ENCODE peak calls at places on chromosomes 3 and 15, in six cellular contexts. One of them, this sample, is unnamed.

GRCh38 chr3:161217496-161217895 is 3.6 kb upstream of the NMD3 start:
- DNase-seq in spleen: no peak
- DNase-seq in HCT116: peak
- DNase-seq in GM12891: no peak
- DNase-seq in esophagus muscularis mucosa: no peak
- DNase-seq in HL-60: no peak
- DNase-seq in this sample: no peak

GRCh38 chr3:170848294-170848917 is 21.6 kb downstream of the RPL22L1 start:
- DNase-seq in GM12891: no peak
- DNase-seq in HCT116: no peak
- DNase-seq in spleen: no peak
- DNase-seq in HL-60: no peak
- DNase-seq in esophagus muscularis mucosa: no peak
- DNase-seq in this sample: no peak

GRCh38 chr3:120432105-120432860 is 18.5 kb downstream of the FSTL1 start:
- DNase-seq in HCT116: no peak
- DNase-seq in spleen: no peak
- DNase-seq in GM12891: no peak
- DNase-seq in HL-60: no peak
- DNase-seq in esophagus muscularis mucosa: no peak
- DNase-seq in this sample: no peak

GRCh38 chr3:50405249-50405648 is 45.9 kb upstream of the TMEM115 start:
- DNase-seq in HL-60: no peak
- DNase-seq in esophagus muscularis mucosa: no peak
- DNase-seq in spleen: no peak
- DNase-seq in GM12891: no peak
- DNase-seq in HCT116: no peak
- DNase-seq in this sample: no peak

GRCh38 chr3:107545680-107546120 is 22.9 kb downstream of the BBX start:
- DNase-seq in esophagus muscularis mucosa: no peak
- DNase-seq in spleen: no peak
- DNase-seq in HL-60: no peak
- DNase-seq in HCT116: no peak
- DNase-seq in GM12891: no peak
- DNase-seq in this sample: no peak

GRCh38 chr3:125179528-125180240 is 32.9 kb downstream of the SLC12A8 start:
- DNase-seq in spleen: no peak
- DNase-seq in GM12891: no peak
- DNase-seq in HCT116: no peak
- DNase-seq in HL-60: no peak
- DNase-seq in esophagus muscularis mucosa: no peak
- DNase-seq in this sample: no peak

GRCh38 chr15:21267686-21268395 is 172.5 kb downstream of the POTEB3 start:
- DNase-seq in esophagus muscularis mucosa: no peak
- DNase-seq in GM12891: no peak
- DNase-seq in HL-60: no peak
- DNase-seq in spleen: no peak
- DNase-seq in HCT116: no peak
- DNase-seq in this sample: no peak

GRCh38 chr15:69719527-69719926 is 266.9 kb downstream of the RPLP1 start:
- DNase-seq in HCT116: no peak
- DNase-seq in spleen: peak
- DNase-seq in GM12891: no peak
- DNase-seq in esophagus muscularis mucosa: no peak
- DNase-seq in HL-60: peak
- DNase-seq in this sample: peak

GRCh38 chr15:38540516-38540915 is 24.1 kb downstream of the RASGRP1 start:
- DNase-seq in spleen: no peak
- DNase-seq in HCT116: no peak
- DNase-seq in GM12891: no peak
- DNase-seq in esophagus muscularis mucosa: peak
- DNase-seq in HL-60: no peak
- DNase-seq in this sample: no peak

GRCh38 chr3:24457719-24458118 is 36.9 kb downstream of the THRB start:
- DNase-seq in GM12891: no peak
- DNase-seq in spleen: no peak
- DNase-seq in HCT116: no peak
- DNase-seq in HL-60: no peak
- DNase-seq in esophagus muscularis mucosa: no peak
- DNase-seq in this sample: no peak

GRCh38 chr3:169348981-169349942 is 314.2 kb downstream of the MECOM start:
- DNase-seq in spleen: no peak
- DNase-seq in HCT116: no peak
- DNase-seq in esophagus muscularis mucosa: no peak
- DNase-seq in GM12891: no peak
- DNase-seq in HL-60: no peak
- DNase-seq in this sample: no peak

GRCh38 chr15:31556494-31557150 is 230.0 kb downstream of the KLF13 start:
- DNase-seq in HL-60: no peak
- DNase-seq in HCT116: no peak
- DNase-seq in spleen: no peak
- DNase-seq in esophagus muscularis mucosa: peak
- DNase-seq in GM12891: no peak
- DNase-seq in this sample: no peak

GRCh38 chr15:96252148-96252547 is 78.4 kb upstream of the NR2F2 start:
- DNase-seq in esophagus muscularis mucosa: no peak
- DNase-seq in GM12891: no peak
- DNase-seq in HCT116: peak
- DNase-seq in spleen: no peak
- DNase-seq in HL-60: no peak
- DNase-seq in this sample: no peak

GRCh38 chr3:196246612-196247308 is 30.4 kb downstream of the SLC51A start:
- DNase-seq in HCT116: no peak
- DNase-seq in esophagus muscularis mucosa: no peak
- DNase-seq in GM12891: no peak
- DNase-seq in HL-60: peak
- DNase-seq in spleen: no peak
- DNase-seq in this sample: no peak

GRCh38 chr3:183537295-183537730 is 18.2 kb downstream of the KLHL6 start:
- DNase-seq in HL-60: peak
- DNase-seq in esophagus muscularis mucosa: no peak
- DNase-seq in GM12891: no peak
- DNase-seq in spleen: no peak
- DNase-seq in HCT116: no peak
- DNase-seq in this sample: no peak

GRCh38 chr3:171058058-171058457 is 31.5 kb upstream of the SLC2A2 start:
- DNase-seq in HL-60: no peak
- DNase-seq in GM12891: no peak
- DNase-seq in spleen: no peak
- DNase-seq in esophagus muscularis mucosa: no peak
- DNase-seq in HCT116: no peak
- DNase-seq in this sample: no peak

GRCh38 chr3:129058441-129059194 is 2.0 kb upstream of the GP9 start:
- DNase-seq in HL-60: no peak
- DNase-seq in HCT116: no peak
- DNase-seq in esophagus muscularis mucosa: no peak
- DNase-seq in spleen: peak
- DNase-seq in GM12891: no peak
- DNase-seq in this sample: peak

GRCh38 chr3:2961576-2961975 is 148.6 kb downstream of the IL5RA start:
- DNase-seq in spleen: no peak
- DNase-seq in esophagus muscularis mucosa: no peak
- DNase-seq in HCT116: no peak
- DNase-seq in HL-60: no peak
- DNase-seq in GM12891: no peak
- DNase-seq in this sample: no peak

GRCh38 chr3:12681586-12682371 is 17.9 kb upstream of the RAF1 start:
- DNase-seq in GM12891: no peak
- DNase-seq in HCT116: no peak
- DNase-seq in HL-60: peak
- DNase-seq in spleen: no peak
- DNase-seq in esophagus muscularis mucosa: no peak
- DNase-seq in this sample: no peak

GRCh38 chr3:43539321-43539720 is 82.5 kb downstream of the ANO10 start:
- DNase-seq in GM12891: no peak
- DNase-seq in HCT116: no peak
- DNase-seq in HL-60: no peak
- DNase-seq in spleen: no peak
- DNase-seq in esophagus muscularis mucosa: no peak
- DNase-seq in this sample: no peak

GRCh38 chr15:51499379-51499976 is 123.1 kb downstream of the DMXL2 start:
- DNase-seq in HCT116: peak
- DNase-seq in HL-60: peak
- DNase-seq in esophagus muscularis mucosa: no peak
- DNase-seq in spleen: no peak
- DNase-seq in GM12891: peak
- DNase-seq in this sample: no peak

GRCh38 chr3:112059497-112059896 is 25.0 kb downstream of the TMPRSS7 start:
- DNase-seq in HL-60: no peak
- DNase-seq in HCT116: no peak
- DNase-seq in esophagus muscularis mucosa: no peak
- DNase-seq in GM12891: no peak
- DNase-seq in spleen: no peak
- DNase-seq in this sample: no peak

GRCh38 chr3:182970811-182971418 is 9.4 kb downstream of the DCUN1D1 start:
- DNase-seq in spleen: no peak
- DNase-seq in GM12891: no peak
- DNase-seq in esophagus muscularis mucosa: no peak
- DNase-seq in HL-60: no peak
- DNase-seq in HCT116: no peak
- DNase-seq in this sample: no peak

GRCh38 chr15:42201801-42202200 is 6.3 kb downstream of the VPS39 start:
- DNase-seq in HCT116: no peak
- DNase-seq in spleen: no peak
- DNase-seq in GM12891: no peak
- DNase-seq in esophagus muscularis mucosa: no peak
- DNase-seq in HL-60: no peak
- DNase-seq in this sample: no peak

GRCh38 chr15:42199126-42199525 is 9.0 kb downstream of the VPS39 start:
- DNase-seq in GM12891: no peak
- DNase-seq in HL-60: no peak
- DNase-seq in esophagus muscularis mucosa: no peak
- DNase-seq in spleen: no peak
- DNase-seq in HCT116: no peak
- DNase-seq in this sample: no peak

GRCh38 chr15:42198516-42198915 is 9.6 kb downstream of the VPS39 start:
- DNase-seq in HCT116: no peak
- DNase-seq in esophagus muscularis mucosa: no peak
- DNase-seq in spleen: no peak
- DNase-seq in GM12891: no peak
- DNase-seq in HL-60: no peak
- DNase-seq in this sample: no peak

GRCh38 chr15:42203891-42204290 is 4.2 kb downstream of the VPS39 start:
- DNase-seq in esophagus muscularis mucosa: no peak
- DNase-seq in spleen: no peak
- DNase-seq in GM12891: no peak
- DNase-seq in HL-60: no peak
- DNase-seq in HCT116: no peak
- DNase-seq in this sample: no peak

DNA sequence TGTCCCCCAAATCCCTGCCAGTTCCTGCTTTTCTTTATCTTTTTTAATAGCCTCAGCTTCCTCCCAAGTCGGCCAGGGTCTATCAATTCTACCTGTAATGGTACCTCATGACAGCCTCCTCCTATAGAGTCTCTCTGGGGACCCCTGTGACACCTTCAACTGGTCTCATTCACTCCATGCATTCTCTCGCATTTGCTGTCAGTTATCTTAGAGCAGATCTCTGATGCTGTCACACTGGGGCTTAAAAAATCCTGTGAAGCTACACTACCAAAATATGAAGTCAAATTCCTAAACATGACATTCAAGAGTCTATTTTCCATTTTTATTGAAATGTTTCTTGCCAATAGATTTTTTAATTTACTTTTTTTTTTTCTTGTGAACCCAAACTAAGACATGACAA is 5.5 kb downstream of the VPS39 start:
- DNase-seq in esophagus muscularis mucosa: no peak
- DNase-seq in HL-60: no peak
- DNase-seq in GM12891: no peak
- DNase-seq in HCT116: no peak
- DNase-seq in spleen: no peak
- DNase-seq in this sample: no peak
- TF ChIP-seq POLR2AphosphoS5 in esophagus muscularis mucosa: no peak
- TF ChIP-seq POLR2AphosphoS5 in HL-60: no peak
- TF ChIP-seq POLR2AphosphoS5 in GM12891: no peak
- TF ChIP-seq POLR2AphosphoS5 in HCT116: no peak
- TF ChIP-seq POLR2AphosphoS5 in spleen: no peak
- TF ChIP-seq POLR2AphosphoS5 in this sample: no peak

DNA sequence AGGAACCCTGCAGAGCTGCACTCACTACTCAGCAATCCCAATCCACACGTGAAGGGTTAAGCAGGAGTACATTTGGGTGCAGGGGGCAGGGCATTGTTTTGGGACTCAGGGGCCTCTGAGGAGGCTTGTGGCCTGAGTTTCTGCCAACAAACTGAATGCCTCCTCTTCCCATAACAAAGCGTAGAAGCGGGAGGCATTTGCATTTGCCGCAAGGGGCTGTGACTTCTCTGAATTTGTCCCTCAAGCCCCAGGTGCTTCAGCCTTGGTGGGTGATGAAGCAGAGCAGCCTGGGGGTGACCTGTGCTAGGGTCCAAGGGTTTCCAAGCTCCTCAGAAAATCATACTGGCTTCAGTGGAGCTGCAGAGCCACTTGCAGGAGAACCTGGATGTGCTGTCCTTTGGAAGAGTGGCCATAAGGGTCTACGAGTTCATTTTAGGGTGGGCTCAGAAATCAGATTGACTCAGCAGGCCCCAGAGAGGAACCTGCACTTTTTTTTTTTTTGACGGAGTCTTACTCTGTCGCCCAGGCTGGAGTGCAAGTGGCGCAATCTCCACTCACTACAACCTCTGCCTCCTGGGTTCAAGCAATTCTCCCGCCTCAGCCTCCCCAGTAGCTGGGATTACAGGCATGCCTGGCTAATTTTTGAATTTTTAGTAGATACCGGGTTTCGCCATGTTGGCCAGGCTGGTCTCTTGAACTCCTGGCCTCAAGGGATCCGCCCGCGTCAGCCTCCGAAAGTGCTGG is 1.4 kb upstream of the RPSA start:
- DNase-seq in HCT116: no peak
- DNase-seq in HL-60: peak
- DNase-seq in GM12891: no peak
- DNase-seq in esophagus muscularis mucosa: no peak
- DNase-seq in spleen: no peak
- DNase-seq in this sample: no peak
- TF ChIP-seq POLR2AphosphoS5 in HCT116: no peak
- TF ChIP-seq POLR2AphosphoS5 in HL-60: no peak
- TF ChIP-seq POLR2AphosphoS5 in GM12891: no peak
- TF ChIP-seq POLR2AphosphoS5 in esophagus muscularis mucosa: no peak
- TF ChIP-seq POLR2AphosphoS5 in spleen: no peak
- TF ChIP-seq POLR2AphosphoS5 in this sample: no peak

GRCh38 chr15:64854041-64854440 is 12.3 kb downstream of the PLEKHO2 start:
- DNase-seq in spleen: no peak
- DNase-seq in GM12891: no peak
- DNase-seq in HL-60: no peak
- DNase-seq in esophagus muscularis mucosa: no peak
- DNase-seq in HCT116: no peak
- DNase-seq in this sample: no peak
- TF ChIP-seq POLR2AphosphoS5 in spleen: peak
- TF ChIP-seq POLR2AphosphoS5 in GM12891: no peak
- TF ChIP-seq POLR2AphosphoS5 in HL-60: no peak
- TF ChIP-seq POLR2AphosphoS5 in esophagus muscularis mucosa: no peak
- TF ChIP-seq POLR2AphosphoS5 in HCT116: no peak
- TF ChIP-seq POLR2AphosphoS5 in this sample: no peak

DNA sequence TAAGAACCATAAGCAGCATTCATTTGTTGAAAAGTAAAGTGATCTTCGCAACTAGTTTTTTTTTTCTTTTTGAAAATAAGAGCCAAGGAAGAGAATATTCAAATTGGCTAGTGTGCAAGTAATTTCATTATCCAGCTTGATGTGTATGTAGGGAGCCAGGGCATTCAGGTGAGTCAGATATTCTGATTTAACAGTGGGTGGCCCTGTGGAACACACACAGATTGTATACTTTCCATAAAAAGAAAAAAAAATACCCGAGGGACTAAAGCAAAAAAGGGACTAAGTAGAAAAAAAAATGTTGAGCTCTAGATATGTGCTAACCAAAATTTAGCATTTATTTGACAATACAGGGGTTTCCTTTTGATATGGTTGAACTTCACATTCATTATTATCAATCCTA is 96.9 kb upstream of the ROPN1 start:
- DNase-seq in GM12891: no peak
- DNase-seq in esophagus muscularis mucosa: no peak
- DNase-seq in HL-60: no peak
- DNase-seq in HCT116: no peak
- DNase-seq in spleen: no peak
- DNase-seq in this sample: no peak
- TF ChIP-seq POLR2AphosphoS5 in GM12891: no peak
- TF ChIP-seq POLR2AphosphoS5 in esophagus muscularis mucosa: no peak
- TF ChIP-seq POLR2AphosphoS5 in HL-60: no peak
- TF ChIP-seq POLR2AphosphoS5 in HCT116: no peak
- TF ChIP-seq POLR2AphosphoS5 in spleen: no peak
- TF ChIP-seq POLR2AphosphoS5 in this sample: no peak

This sample was measured in stomach.